ENCODE peak calls at places on chromosomes 11 and 22, in five cellular contexts. One of them, this sample, is unnamed.

GRCh38 chr11:69525516-69526452 is 44.3 kb downstream of the LINC01488 start:
- DNase-seq in right atrium auricular region: no peak
- DNase-seq in fibroblast of mammary gland: no peak
- DNase-seq in GM13977: no peak
- DNase-seq in fibroblast of the aortic adventitia: no peak
- DNase-seq in this sample: no peak

GRCh38 chr11:61337706-61338268 is 4.8 kb downstream of the TKFC start:
- DNase-seq in right atrium auricular region: no peak
- DNase-seq in fibroblast of mammary gland: no peak
- DNase-seq in GM13977: no peak
- DNase-seq in fibroblast of the aortic adventitia: no peak
- DNase-seq in this sample: no peak

GRCh38 chr11:131504199-131504949 is 134.0 kb downstream of the NTM start:
- DNase-seq in right atrium auricular region: no peak
- DNase-seq in fibroblast of mammary gland: no peak
- DNase-seq in GM13977: no peak
- DNase-seq in fibroblast of the aortic adventitia: no peak
- DNase-seq in this sample: no peak

GRCh38 chr22:39089928-39090327 is 7.1 kb upstream of the APOBEC3H start:
- DNase-seq in right atrium auricular region: no peak
- DNase-seq in fibroblast of mammary gland: no peak
- DNase-seq in GM13977: no peak
- DNase-seq in fibroblast of the aortic adventitia: peak; percentile 16
- DNase-seq in this sample: no peak

GRCh38 chr11:82557274-82557673 is 176.4 kb downstream of the FAM181B start:
- DNase-seq in right atrium auricular region: no peak
- DNase-seq in fibroblast of mammary gland: no peak
- DNase-seq in GM13977: peak; percentile 22
- DNase-seq in fibroblast of the aortic adventitia: no peak
- DNase-seq in this sample: no peak

GRCh38 chr11:33542921-33543320 is 157.7 kb downstream of the C11orf91 start:
- DNase-seq in right atrium auricular region: no peak
- DNase-seq in fibroblast of mammary gland: peak; percentile 52
- DNase-seq in GM13977: peak; percentile 74
- DNase-seq in fibroblast of the aortic adventitia: peak; percentile 54
- DNase-seq in this sample: peak; percentile 73

GRCh38 chr11:17775035-17775348 is 40.4 kb downstream of the KCNC1 start:
- DNase-seq in right atrium auricular region: no peak
- DNase-seq in fibroblast of mammary gland: no peak
- DNase-seq in GM13977: no peak
- DNase-seq in fibroblast of the aortic adventitia: no peak
- DNase-seq in this sample: no peak

GRCh38 chr22:46055851-46056168 is 78.8 kb upstream of the WNT7B start:
- DNase-seq in right atrium auricular region: no peak
- DNase-seq in fibroblast of mammary gland: peak; percentile 7
- DNase-seq in GM13977: no peak
- DNase-seq in fibroblast of the aortic adventitia: no peak
- DNase-seq in this sample: no peak

GRCh38 chr11:110463153-110463552 is 33.4 kb downstream of the FDX1 start:
- DNase-seq in right atrium auricular region: no peak
- DNase-seq in fibroblast of mammary gland: peak; percentile 64
- DNase-seq in GM13977: no peak
- DNase-seq in fibroblast of the aortic adventitia: peak; percentile 72
- DNase-seq in this sample: peak; percentile 21

DNA sequence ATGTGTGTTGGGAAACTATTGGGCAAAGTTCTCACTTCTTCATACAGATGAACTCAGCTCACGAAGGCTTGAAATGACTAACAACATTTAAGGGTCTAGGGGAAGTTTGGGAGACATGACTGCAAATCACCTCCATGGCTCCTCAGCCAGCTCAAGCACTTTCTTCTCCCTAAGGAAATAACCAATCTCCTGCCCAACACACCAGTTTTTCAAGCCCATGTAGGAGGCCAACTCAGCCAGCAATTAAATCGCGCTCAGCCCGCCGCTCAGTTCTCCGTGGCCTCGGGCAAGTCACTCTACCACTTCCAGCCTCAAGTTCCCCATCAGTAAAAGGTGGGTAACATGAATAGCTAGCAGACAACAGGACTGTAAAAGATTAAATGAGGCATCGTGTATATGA is 814 bp downstream of the POLDIP3 start:
- DNase-seq in right atrium auricular region: no peak
- DNase-seq in fibroblast of mammary gland: peak; percentile 41
- DNase-seq in GM13977: no peak
- DNase-seq in fibroblast of the aortic adventitia: no peak
- DNase-seq in this sample: no peak
- TF ChIP-seq CTCF in right atrium auricular region: no peak
- TF ChIP-seq CTCF in fibroblast of mammary gland: no peak
- TF ChIP-seq CTCF in GM13977: no peak
- TF ChIP-seq CTCF in fibroblast of the aortic adventitia: no peak
- TF ChIP-seq CTCF in this sample: no peak

DNA sequence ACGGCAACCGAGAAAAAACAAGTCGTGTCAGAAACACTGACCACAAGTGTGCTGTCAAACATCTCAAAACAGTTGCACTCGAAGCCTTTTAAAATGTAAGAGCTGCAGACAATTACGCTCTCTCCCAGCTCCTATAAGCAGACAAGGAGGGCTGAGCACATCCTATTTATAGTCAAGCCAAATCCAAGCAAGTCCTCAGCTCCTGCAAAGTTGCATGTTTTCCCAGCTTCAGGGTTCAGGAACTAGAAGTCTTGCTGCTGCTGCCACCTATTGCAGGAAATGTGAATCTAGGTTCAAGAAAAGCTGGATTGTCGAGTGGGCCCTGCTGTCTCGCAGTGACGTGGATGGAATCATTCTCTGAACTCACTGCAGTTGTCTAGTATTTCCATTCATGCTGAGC is 15.5 kb downstream of the EFCAB6 start:
- DNase-seq in right atrium auricular region: no peak
- DNase-seq in fibroblast of mammary gland: peak; percentile 58
- DNase-seq in GM13977: no peak
- DNase-seq in fibroblast of the aortic adventitia: peak; percentile 88
- DNase-seq in this sample: no peak
- TF ChIP-seq CTCF in right atrium auricular region: peak; percentile 55
- TF ChIP-seq CTCF in fibroblast of mammary gland: peak; percentile 47
- TF ChIP-seq CTCF in GM13977: peak; percentile 24
- TF ChIP-seq CTCF in fibroblast of the aortic adventitia: peak; percentile 71
- TF ChIP-seq CTCF in this sample: no peak

GRCh38 chr11:127471662-127472061 is 471.1 kb upstream of the KIRREL3 start:
- DNase-seq in right atrium auricular region: no peak
- DNase-seq in fibroblast of mammary gland: no peak
- DNase-seq in GM13977: no peak
- DNase-seq in fibroblast of the aortic adventitia: no peak
- DNase-seq in this sample: no peak
- TF ChIP-seq CTCF in right atrium auricular region: no peak
- TF ChIP-seq CTCF in fibroblast of mammary gland: no peak
- TF ChIP-seq CTCF in GM13977: peak; percentile 3
- TF ChIP-seq CTCF in fibroblast of the aortic adventitia: no peak
- TF ChIP-seq CTCF in this sample: no peak

GRCh38 chr11:66068923-66069714 is 953 bp upstream of the PACS1 start:
- DNase-seq in right atrium auricular region: peak; percentile 68
- DNase-seq in fibroblast of mammary gland: peak; percentile 64
- DNase-seq in GM13977: peak; percentile 65
- DNase-seq in fibroblast of the aortic adventitia: peak; percentile 70
- DNase-seq in this sample: peak; percentile 32
- TF ChIP-seq CTCF in right atrium auricular region: no peak
- TF ChIP-seq CTCF in fibroblast of mammary gland: peak; percentile 16
- TF ChIP-seq CTCF in GM13977: peak; percentile 37
- TF ChIP-seq CTCF in fibroblast of the aortic adventitia: no peak
- TF ChIP-seq CTCF in this sample: no peak

DNA sequence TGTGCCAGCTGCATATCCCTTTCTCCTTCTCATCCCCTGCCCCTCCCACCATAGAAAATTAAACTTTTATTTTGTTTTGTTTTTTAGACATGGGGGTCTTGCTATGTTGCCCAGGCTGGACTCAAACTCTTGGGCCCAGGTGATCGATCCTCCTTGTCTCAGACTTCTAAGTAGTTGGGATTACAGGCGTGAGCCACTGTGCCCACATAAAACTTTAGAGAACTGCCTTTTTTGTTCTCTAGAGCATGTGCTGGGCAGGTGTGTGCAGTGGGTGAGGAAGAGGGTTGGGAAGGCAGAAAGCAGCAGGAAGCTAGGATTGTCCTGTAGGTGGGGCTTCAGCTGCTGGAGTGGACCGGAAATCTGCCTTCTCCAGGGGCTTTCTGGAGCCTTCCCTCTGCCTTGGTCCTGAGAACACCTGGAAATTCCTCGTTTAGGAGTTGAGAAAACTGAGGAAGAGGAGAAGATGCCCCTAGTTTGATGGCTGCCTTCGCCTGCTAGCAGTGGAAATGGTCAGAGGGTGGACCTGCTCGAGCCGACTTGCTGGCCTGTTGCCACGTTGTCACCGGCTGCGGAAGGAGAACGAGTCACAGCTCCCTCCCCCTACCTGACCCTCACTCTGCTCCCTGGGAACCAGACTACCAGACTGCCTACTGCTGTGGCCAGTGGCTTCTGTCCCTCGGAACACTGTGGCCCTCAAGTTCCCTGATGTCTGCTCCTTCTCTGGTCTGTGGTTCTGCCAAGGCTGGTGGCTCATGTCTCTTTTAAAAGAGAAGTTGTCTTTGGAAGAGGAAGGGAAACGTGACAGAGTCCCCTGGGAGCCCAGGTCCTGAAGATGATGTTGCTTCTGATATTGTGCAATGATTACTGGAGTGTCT is 4.0 kb downstream of the ST14 start:
- DNase-seq in right atrium auricular region: no peak
- DNase-seq in fibroblast of mammary gland: no peak
- DNase-seq in GM13977: no peak
- DNase-seq in fibroblast of the aortic adventitia: no peak
- DNase-seq in this sample: peak; percentile 51
- TF ChIP-seq CTCF in right atrium auricular region: no peak
- TF ChIP-seq CTCF in fibroblast of mammary gland: no peak
- TF ChIP-seq CTCF in GM13977: no peak
- TF ChIP-seq CTCF in fibroblast of the aortic adventitia: no peak
- TF ChIP-seq CTCF in this sample: no peak

GRCh38 chr11:120119121-120119520 is 18.8 kb downstream of the TRIM29 start:
- DNase-seq in right atrium auricular region: no peak
- DNase-seq in fibroblast of mammary gland: no peak
- DNase-seq in GM13977: no peak
- DNase-seq in fibroblast of the aortic adventitia: no peak
- DNase-seq in this sample: no peak

GRCh38 chr11:120112174-120112796 is 25.6 kb downstream of the TRIM29 start:
- DNase-seq in right atrium auricular region: no peak
- DNase-seq in fibroblast of mammary gland: no peak
- DNase-seq in GM13977: no peak
- DNase-seq in fibroblast of the aortic adventitia: no peak
- DNase-seq in this sample: no peak

GRCh38 chr11:120117991-120118390 is 19.9 kb downstream of the TRIM29 start:
- DNase-seq in right atrium auricular region: no peak
- DNase-seq in fibroblast of mammary gland: no peak
- DNase-seq in GM13977: no peak
- DNase-seq in fibroblast of the aortic adventitia: no peak
- DNase-seq in this sample: no peak

GRCh38 chr11:120116966-120117365 is 20.9 kb downstream of the TRIM29 start:
- DNase-seq in right atrium auricular region: no peak
- DNase-seq in fibroblast of mammary gland: no peak
- DNase-seq in GM13977: no peak
- DNase-seq in fibroblast of the aortic adventitia: no peak
- DNase-seq in this sample: no peak

DNA sequence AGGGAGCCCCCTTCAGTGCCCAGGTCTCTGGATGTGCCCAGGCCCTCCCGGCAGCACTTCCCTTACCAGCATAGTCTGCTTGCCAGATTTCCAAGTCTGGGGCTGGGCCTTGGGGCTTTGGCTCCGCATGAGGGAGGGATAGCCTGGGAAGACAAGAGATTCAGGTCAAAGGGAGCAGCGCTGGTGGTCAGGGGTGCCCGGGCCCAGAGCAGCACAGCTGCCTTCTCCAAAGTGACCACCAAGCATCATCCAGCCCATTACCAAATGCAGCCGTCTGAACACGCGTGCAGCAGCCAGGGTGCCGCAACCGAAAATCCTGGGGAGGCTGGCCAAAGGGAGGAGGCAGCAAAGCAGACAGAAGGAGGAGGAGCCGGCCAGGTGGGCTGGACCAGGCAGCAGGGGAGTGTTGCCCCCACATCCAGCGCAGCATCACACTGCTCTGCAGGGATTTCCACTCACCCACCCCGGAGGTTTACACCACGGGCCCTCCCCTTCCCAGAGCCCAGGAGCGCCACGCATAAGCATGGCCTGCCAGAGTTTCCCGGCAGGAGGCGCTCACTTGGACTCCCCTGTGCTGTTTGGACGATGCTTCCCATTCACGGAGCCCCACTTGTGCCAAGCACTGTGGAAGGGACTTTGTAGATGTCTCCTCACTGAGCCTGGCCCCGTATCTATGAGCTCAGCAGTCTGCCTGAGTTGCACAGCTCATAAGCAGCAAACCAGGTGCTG is 22.5 kb downstream of the TRIM29 start:
- DNase-seq in right atrium auricular region: no peak
- DNase-seq in fibroblast of mammary gland: peak; percentile 4
- DNase-seq in GM13977: no peak
- DNase-seq in fibroblast of the aortic adventitia: no peak
- DNase-seq in this sample: no peak
- TF ChIP-seq CTCF in right atrium auricular region: no peak
- TF ChIP-seq CTCF in fibroblast of mammary gland: peak; percentile 20
- TF ChIP-seq CTCF in GM13977: no peak
- TF ChIP-seq CTCF in fibroblast of the aortic adventitia: peak; percentile 15
- TF ChIP-seq CTCF in this sample: no peak

DNA sequence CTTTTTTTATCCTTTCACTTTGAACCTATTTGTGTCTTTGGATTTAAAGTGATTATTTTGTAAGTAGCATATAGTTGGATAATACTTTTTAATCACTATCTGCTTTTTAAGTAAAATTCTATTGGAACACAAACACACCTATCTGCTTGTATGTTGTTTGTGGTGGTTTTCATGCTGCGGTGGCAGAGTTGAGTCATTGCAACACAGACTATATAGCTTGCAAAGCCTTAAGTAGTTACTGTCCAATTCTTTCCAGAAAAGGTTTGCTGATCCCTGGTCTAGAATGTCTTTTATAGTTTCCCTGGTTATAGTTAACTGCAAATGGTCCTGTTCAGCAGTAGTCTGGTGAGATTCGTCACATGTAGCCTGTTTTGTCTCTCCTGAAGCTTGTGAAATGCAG is 21.5 kb downstream of the SHANK3 start:
- DNase-seq in right atrium auricular region: no peak
- DNase-seq in fibroblast of mammary gland: no peak
- DNase-seq in GM13977: no peak
- DNase-seq in fibroblast of the aortic adventitia: peak; percentile 20
- DNase-seq in this sample: no peak
- TF ChIP-seq CTCF in right atrium auricular region: no peak
- TF ChIP-seq CTCF in fibroblast of mammary gland: no peak
- TF ChIP-seq CTCF in GM13977: no peak
- TF ChIP-seq CTCF in fibroblast of the aortic adventitia: no peak
- TF ChIP-seq CTCF in this sample: no peak

This sample was measured in Calu3.